ENCODE peak calls at places on chromosome X, in nine cellular contexts. J is cardiac muscle cell; X is naive thymus-derived CD4-positive, alpha-beta T cell; V is AG04450; I is A172; T is ACHN; U is activated CD4-positive, alpha-beta T cell treated with anti-CD3 and anti-CD28 coated beads for 24 hours; F is nephron progenitor cell; E is A549. O is an unnamed sample.

GRCh38 chrX:83077606-83078005 is 430.5 kb upstream of the POU3F4 start:
- DNase-seq in J (no peak), X (no peak), V (no peak), I (no peak), T (no peak), U (no peak), F (no peak), E (no peak), O (no peak)

GRCh38 chrX:143121471-143121870 is 95.7 kb downstream of the SPANXN4 start:
- DNase-seq in J (no peak), X (no peak), V (no peak), I (peak; percentile 0), T (no peak), U (no peak), F (no peak), E (no peak), O (no peak)

GRCh38 chrX:136752796-136753195 is 27.9 kb downstream of the ARHGEF6 start:
- DNase-seq in J (no peak), X (no peak), V (no peak), I (no peak), T (peak; percentile 0), U (no peak), F (no peak), E (no peak), O (no peak)

GRCh38 chrX:67159437-67159836 is 384.4 kb upstream of the AR start:
- DNase-seq in J (no peak), X (no peak), V (no peak), I (no peak), T (no peak), U (no peak), F (no peak), E (no peak), O (no peak)

GRCh38 chrX:147958316-147958715 is 22.8 kb upstream of the FMR1NB start:
- DNase-seq in J (no peak), X (no peak), V (peak; percentile 2), I (peak; percentile 75), T (peak; percentile 6), U (no peak), F (no peak), E (no peak), O (peak; percentile 67)

GRCh38 chrX:46627044-46627443 is 53.5 kb downstream of the CHST7 start:
- DNase-seq in J (no peak), X (no peak), V (no peak), I (no peak), T (no peak), U (no peak), F (no peak), E (no peak), O (no peak)

GRCh38 chrX:79133897-79134296 is 10.6 kb upstream of the GPR174 start:
- DNase-seq in J (no peak), X (peak; percentile 43), V (no peak), I (no peak), T (no peak), U (no peak), F (no peak), E (no peak), O (no peak)

GRCh38 chrX:130637591-130637990 is 235.8 kb downstream of the RBMX2 start:
- DNase-seq in J (peak; percentile 56), X (no peak), V (peak; percentile 4), I (no peak), T (no peak), U (no peak), F (no peak), E (no peak), O (no peak)

GRCh38 chrX:8346060-8346459 is 118.6 kb upstream of the VCX3B start:
- DNase-seq in J (no peak), X (no peak), V (no peak), I (no peak), T (no peak), U (no peak), F (no peak), E (no peak), O (no peak)

GRCh38 chrX:1492421-1493012 is 39.8 kb upstream of the ASMTL start:
- DNase-seq in J (no peak), X (no peak), V (no peak), I (no peak), T (no peak), U (no peak), F (no peak), E (no peak), O (no peak)

GRCh38 chrX:119512145-119512800 is 44.0 kb downstream of the SLC25A5 start:
- DNase-seq in J (peak; percentile 81), X (no peak), V (peak; percentile 18), I (peak; percentile 56), T (peak; percentile 65), U (no peak), F (peak; percentile 50), E (peak; percentile 88), O (peak; percentile 47)

GRCh38 chrX:30488092-30488491 is 89.5 kb downstream of the TASL start:
- DNase-seq in J (peak; percentile 14), X (no peak), V (no peak), I (peak; percentile 46), T (peak; percentile 2), U (no peak), F (no peak), E (peak; percentile 26), O (no peak)

GRCh38 chrX:51889851-51890250 is 3.6 kb upstream of the MAGED1 start:
- DNase-seq in J (no peak), X (no peak), V (no peak), I (no peak), T (no peak), U (no peak), F (no peak), E (no peak), O (no peak)

GRCh38 chrX:49001521-49002090 is 458 bp downstream of the GRIPAP1 start:
- DNase-seq in J (peak; percentile 44), X (no peak), V (no peak), I (peak; percentile 14), T (peak; percentile 24), U (peak; percentile 2), F (peak; percentile 11), E (peak; percentile 50), O (no peak)

GRCh38 chrX:47179221-47179927 is 14.3 kb upstream of the UBA1 start:
- DNase-seq in J (peak; percentile 25), X (no peak), V (no peak), I (peak; percentile 13), T (no peak), U (no peak), F (no peak), E (no peak), O (peak; percentile 51)

GRCh38 chrX:39518451-39519212 is 579.1 kb downstream of the BCOR start:
- DNase-seq in J (no peak), X (no peak), V (no peak), I (no peak), T (no peak), U (no peak), F (no peak), E (no peak), O (no peak)

GRCh38 chrX:119236599-119237525 is 777 bp downstream of the PGRMC1 start:
- DNase-seq in J (peak; percentile 46), X (peak; percentile 4), V (peak; percentile 27), I (no peak), T (peak; percentile 28), U (peak; percentile 15), F (peak; percentile 40), E (peak; percentile 51), O (no peak)

GRCh38 chrX:152231106-152231505 is 92.7 kb upstream of the MAGEA10 start:
- DNase-seq in J (no peak), X (no peak), V (no peak), I (no peak), T (no peak), U (no peak), F (no peak), E (no peak), O (no peak)

GRCh38 chrX:49155243-49155899 is 7.2 kb upstream of the MAGIX start:
- DNase-seq in J (peak; percentile 80), X (peak; percentile 21), V (no peak), I (peak; percentile 50), T (no peak), U (no peak), F (peak; percentile 34), E (peak; percentile 88), O (no peak)

GRCh38 chrX:20414066-20414465 is 147.4 kb upstream of the RPS6KA3 start:
- DNase-seq in J (no peak), X (no peak), V (no peak), I (no peak), T (no peak), U (no peak), F (no peak), E (no peak), O (no peak)

GRCh38 chrX:29813174-29813573 is 402.2 kb upstream of the MAGEB2 start:
- DNase-seq in J (no peak), X (no peak), V (no peak), I (no peak), T (no peak), U (no peak), F (no peak), E (no peak), O (no peak)

GRCh38 chrX:153414838-153415552 is 3.7 kb downstream of the ZFP92 start:
- DNase-seq in J (peak; percentile 55), X (no peak), V (no peak), I (no peak), T (no peak), U (no peak), F (no peak), E (no peak), O (peak; percentile 6)

GRCh38 chrX:26026179-26026578 is 112.0 kb upstream of the MAGEB18 start:
- DNase-seq in J (no peak), X (no peak), V (no peak), I (peak; percentile 50), T (no peak), U (no peak), F (no peak), E (no peak), O (no peak)

GRCh38 chrX:19512359-19512758 is 2.9 kb downstream of the MAP3K15 start:
- DNase-seq in J (no peak), X (no peak), V (no peak), I (no peak), T (no peak), U (no peak), F (no peak), E (no peak), O (no peak)

GRCh38 chrX:38985375-38985774 is 184.1 kb downstream of the MID1IP1 start:
- DNase-seq in J (peak; percentile 41), X (peak; percentile 10), V (no peak), I (no peak), T (peak; percentile 17), U (no peak), F (no peak), E (peak; percentile 19), O (no peak)

GRCh38 chrX:139126493-139126892 is 404.0 kb upstream of the F9 start:
- DNase-seq in J (no peak), X (no peak), V (no peak), I (peak; percentile 8), T (peak; percentile 34), U (no peak), F (peak; percentile 35), E (peak; percentile 35), O (no peak)

GRCh38 chrX:18146954-18147353 is 73.7 kb downstream of the BEND2 start:
- DNase-seq in J (peak; percentile 5), X (no peak), V (no peak), I (peak; percentile 20), T (peak; percentile 13), U (no peak), F (peak; percentile 60), E (peak; percentile 18), O (peak; percentile 3)

GRCh38 chrX:136687457-136687856 is 39.5 kb downstream of the CD40LG start:
- DNase-seq in J (no peak), X (peak; percentile 14), V (no peak), I (no peak), T (no peak), U (no peak), F (no peak), E (no peak), O (no peak)

GRCh38 chrX:15515931-15516330 is 15.3 kb downstream of the BMX start:
- DNase-seq in J (peak; percentile 62), X (no peak), V (no peak), I (no peak), T (no peak), U (no peak), F (no peak), E (no peak), O (no peak)

GRCh38 chrX:147079457-147079856 is 264.9 kb upstream of the CXorf51A start:
- DNase-seq in J (no peak), X (no peak), V (no peak), I (no peak), T (no peak), U (no peak), F (no peak), E (no peak), O (no peak)

GRCh38 chrX:54029543-54030143 is 14.6 kb downstream of the PHF8 start:
- DNase-seq in J (no peak), X (no peak), V (no peak), I (no peak), T (no peak), U (no peak), F (no peak), E (no peak), O (no peak)

O was measured in GM04504.